ENCODE peak calls at places on chromosome 2, in nine cellular contexts. C is EL, Y is spleen, D is H9, K is HCEC 1CT, A is activated T-cell treated with anti-CD3 and anti-CD28 coated beads for 4 hours, M is MM.1S, V is HepG2, U is sciatic nerve. I is an unnamed sample.
A peak's percentile ranks its signal among the peaks of the same experiment; 100 is the strongest.

GRCh38 chr2:175363719-175364118 is 182.2 kb upstream of the ATP5MC3 start:
- DNase-seq in C (no peak), Y (no peak), D (no peak), K (no peak), A (no peak), M (no peak), V (no peak), U (no peak), I (no peak)

GRCh38 chr2:217055624-217056023 is 195.8 kb upstream of the TNP1 start:
- DNase-seq in C (no peak), Y (no peak), D (no peak), K (no peak), A (no peak), M (no peak), V (no peak), U (no peak), I (no peak)

GRCh38 chr2:121925466-121925865 is 170.0 kb downstream of the TSN start:
- DNase-seq in C (no peak), Y (no peak), D (no peak), K (peak; percentile 16), A (no peak), M (no peak), V (no peak), U (no peak), I (no peak)

GRCh38 chr2:121626777-121627524 is 22.3 kb downstream of the CLASP1 start:
- DNase-seq in C (no peak), Y (no peak), D (no peak), K (peak; percentile 45), A (no peak), M (no peak), V (no peak), U (no peak), I (no peak)

GRCh38 chr2:61727746-61728145 is 126.1 kb downstream of the FAM161A start:
- DNase-seq in C (peak; percentile 16), Y (no peak), D (no peak), K (no peak), A (no peak), M (no peak), V (no peak), U (no peak), I (no peak)

GRCh38 chr2:167706800-167707199 is 540.6 kb downstream of the STK39 start:
- DNase-seq in C (no peak), Y (no peak), D (no peak), K (peak; percentile 35), A (no peak), M (no peak), V (peak; percentile 2), U (no peak), I (no peak)

GRCh38 chr2:60450488-60450887 is 103.0 kb downstream of the BCL11A start:
- DNase-seq in C (no peak), Y (no peak), D (no peak), K (no peak), A (no peak), M (no peak), V (no peak), U (no peak), I (no peak)

GRCh38 chr2:236912316-236913153 is 173.2 kb upstream of the COPS8 start:
- DNase-seq in C (no peak), Y (no peak), D (no peak), K (no peak), A (no peak), M (no peak), V (no peak), U (no peak), I (no peak)

GRCh38 chr2:10552220-10552870 is 104.2 kb upstream of the ODC1 start:
- DNase-seq in C (no peak), Y (peak; percentile 41), D (no peak), K (peak; percentile 15), A (no peak), M (no peak), V (no peak), U (no peak), I (no peak)

GRCh38 chr2:121260370-121261154 is 24.4 kb downstream of the TFCP2L1 start:
- DNase-seq in C (no peak), Y (peak; percentile 59), D (no peak), K (no peak), A (no peak), M (no peak), V (no peak), U (peak; percentile 19), I (no peak)

GRCh38 chr2:177593448-177593847 is 200.9 kb downstream of the AGPS start:
- DNase-seq in C (no peak), Y (no peak), D (no peak), K (no peak), A (no peak), M (no peak), V (no peak), U (no peak), I (no peak)

GRCh38 chr2:224436634-224437033 is 34.7 kb upstream of the FAM124B start:
- DNase-seq in C (no peak), Y (no peak), D (no peak), K (no peak), A (no peak), M (no peak), V (no peak), U (no peak), I (no peak)

GRCh38 chr2:177670791-177671528 is 278.4 kb downstream of the AGPS start:
- DNase-seq in C (no peak), Y (no peak), D (no peak), K (no peak), A (no peak), M (no peak), V (no peak), U (no peak), I (no peak)